ENCODE peak calls at places on chromosomes 7 and 10, in five cellular contexts. D, M, K, T and B are unnamed samples.

GRCh38 chr10:27564381-27564780 is 60.3 kb downstream of the RAB18 start:
- DNase-seq in D (no peak), M (no peak), K (no peak), T (no peak), B (no peak)

GRCh38 chr7:76089865-76090495 is 42.1 kb downstream of the MDH2 start:
- DNase-seq in D (no peak), M (no peak), K (no peak), T (no peak), B (no peak)

GRCh38 chr10:52488606-52489485 is 174.8 kb downstream of the DKK1 start:
- DNase-seq in D (no peak), M (no peak), K (peak), T (no peak), B (no peak)

GRCh38 chr7:94089806-94090205 is 85.7 kb upstream of the BET1 start:
- DNase-seq in D (no peak), M (no peak), K (no peak), T (no peak), B (no peak)

GRCh38 chr10:79274279-79275104 is 72.8 kb upstream of the PPIF start:
- DNase-seq in D (no peak), M (peak), K (no peak), T (peak), B (no peak)

GRCh38 chr7:81770823-81771222 is 976 bp upstream of the HGF start:
- DNase-seq in D (no peak), M (no peak), K (no peak), T (no peak), B (no peak)

GRCh38 chr7:55366461-55367138 is 1.5 kb downstream of the LANCL2 start:
- DNase-seq in D (no peak), M (no peak), K (peak), T (no peak), B (no peak)

GRCh38 chr7:46386428-46387399 is 465.6 kb upstream of the IGFBP3 start:
- DNase-seq in D (no peak), M (no peak), K (no peak), T (no peak), B (no peak)

GRCh38 chr10:69455009-69455763 is 3.9 kb downstream of the TSPAN15 start:
- DNase-seq in D (no peak), M (no peak), K (no peak), T (no peak), B (no peak)

GRCh38 chr7:90713628-90714027 is 117.5 kb downstream of the CDK14 start:
- DNase-seq in D (no peak), M (no peak), K (no peak), T (no peak), B (no peak)

GRCh38 chr7:68015098-68015497 is 1018.5 kb downstream of the TYW1 start:
- DNase-seq in D (no peak), M (no peak), K (no peak), T (no peak), B (no peak)

GRCh38 chr7:40800771-40801170 is 666.0 kb downstream of the SUGCT start:
- DNase-seq in D (no peak), M (no peak), K (no peak), T (peak), B (no peak)

GRCh38 chr10:103736763-103737162 is 118.6 kb downstream of the SH3PXD2A start:
- DNase-seq in D (peak), M (no peak), K (peak), T (no peak), B (no peak)

GRCh38 chr7:75948179-75948578 is 33.2 kb downstream of the POR start:
- DNase-seq in D (no peak), M (peak), K (no peak), T (no peak), B (no peak)

GRCh38 chr7:73968511-73968910 is 59.5 kb upstream of the ELN start:
- DNase-seq in D (no peak), M (no peak), K (no peak), T (no peak), B (no peak)

GRCh38 chr10:97778452-97779302 is 6.9 kb upstream of the SFRP5 start:
- DNase-seq in D (no peak), M (no peak), K (peak), T (no peak), B (no peak)

GRCh38 chr7:51307811-51308737 is 8.5 kb downstream of the COBL start:
- DNase-seq in D (no peak), M (no peak), K (no peak), T (no peak), B (no peak)

GRCh38 chr10:29317423-29318021 is 28.7 kb downstream of the LYZL1 start:
- DNase-seq in D (no peak), M (no peak), K (no peak), T (no peak), B (no peak)

GRCh38 chr10:17200885-17201164 is 647 bp downstream of the TRDMT1 start:
- DNase-seq in D (peak), M (no peak), K (peak), T (peak), B (peak)

GRCh38 chr7:70156052-70156451 is 557.8 kb downstream of the AUTS2 start:
- DNase-seq in D (no peak), M (no peak), K (no peak), T (no peak), B (no peak)

GRCh38 chr10:17504547-17505245 is 50.3 kb upstream of the ST8SIA6 start:
- DNase-seq in D (no peak), M (no peak), K (no peak), T (no peak), B (no peak)

GRCh38 chr10:79155301-79156081 is 86.7 kb downstream of the ZMIZ1 start:
- DNase-seq in D (no peak), M (peak), K (no peak), T (peak), B (no peak)

GRCh38 chr7:94289071-94289470 is 105.6 kb upstream of the COL1A2 start:
- DNase-seq in D (peak), M (peak), K (peak), T (peak), B (no peak)

GRCh38 chr10:88038268-88038667 is 174.8 kb downstream of the PTEN start:
- DNase-seq in D (no peak), M (no peak), K (no peak), T (no peak), B (no peak)

GRCh38 chr7:151378496-151379192 is 31.2 kb downstream of the WDR86 start:
- DNase-seq in D (no peak), M (no peak), K (no peak), T (no peak), B (no peak)

GRCh38 chr7:99011706-99012404 is 132.1 kb downstream of the SMURF1 start:
- DNase-seq in D (no peak), M (no peak), K (no peak), T (no peak), B (no peak)

GRCh38 chr7:134458341-134458805 is 527 bp downstream of the AKR1B1 start:
- DNase-seq in D (peak), M (peak), K (peak), T (peak), B (peak)

GRCh38 chr7:114819629-114820362 is 102.1 kb upstream of the MDFIC start:
- DNase-seq in D (peak), M (no peak), K (no peak), T (no peak), B (no peak)

GRCh38 chr7:121081327-121081936 is 92.9 kb downstream of the CPED1 start:
- DNase-seq in D (peak), M (no peak), K (peak), T (no peak), B (no peak)

GRCh38 chr7:22667562-22668239 is 59.3 kb upstream of the IL6 start:
- DNase-seq in D (peak), M (no peak), K (peak), T (no peak), B (no peak)

GRCh38 chr10:6507311-6507710 is 72.8 kb downstream of the PRKCQ start:
- DNase-seq in D (no peak), M (no peak), K (no peak), T (no peak), B (no peak)

GRCh38 chr10:61438141-61438984 is 14.8 kb downstream of the TMEM26 start:
- DNase-seq in D (no peak), M (no peak), K (no peak), T (no peak), B (no peak)

DNA sequence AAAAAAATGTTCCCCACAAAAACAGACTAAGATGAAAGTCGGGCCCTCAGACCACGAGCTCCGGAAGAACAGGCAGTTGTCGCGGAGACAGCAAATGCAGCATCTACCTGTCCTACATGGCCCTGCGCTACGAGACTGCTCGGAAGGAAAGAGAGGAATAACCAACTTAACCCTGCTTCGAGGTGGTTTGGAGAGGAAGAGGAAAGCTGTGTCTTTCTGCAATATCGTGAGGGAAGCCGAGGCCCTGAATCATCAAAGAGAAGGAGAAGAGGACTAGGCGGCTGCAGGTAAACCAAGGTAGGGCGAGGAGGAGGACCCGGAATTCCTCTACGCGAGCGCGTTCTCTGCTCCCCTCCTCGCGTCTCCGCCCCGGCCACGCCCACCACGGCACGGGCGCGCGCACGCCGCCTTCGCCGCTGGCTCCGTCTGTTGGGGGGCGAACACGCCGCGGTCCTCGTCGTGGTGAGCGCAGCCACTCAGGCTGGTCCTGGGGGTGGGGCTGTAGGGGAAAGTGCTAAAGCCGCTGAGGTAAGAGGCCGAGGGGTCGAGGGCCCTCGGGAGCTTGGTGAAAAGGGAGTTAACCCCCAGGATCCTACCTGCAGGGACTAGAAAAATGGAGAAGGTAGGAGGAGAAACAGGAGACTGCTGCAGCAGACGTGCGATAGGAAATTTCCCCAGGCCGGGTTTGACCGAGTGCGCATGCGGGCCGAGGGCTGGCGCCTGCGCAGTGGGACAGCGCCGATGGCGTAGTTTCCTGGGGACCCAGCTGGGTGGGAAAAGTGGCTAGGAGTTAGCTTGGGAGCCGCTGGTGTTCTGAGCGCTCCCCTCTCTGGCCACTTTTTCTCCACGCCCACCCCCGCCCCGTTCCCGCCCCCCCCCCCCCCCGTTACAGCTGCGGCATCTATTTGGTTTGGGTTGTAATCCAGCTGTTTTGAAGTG is at the start of the genes ANAPC16 and ASCC1:
- DNase-seq in D (peak), M (peak), K (peak), T (peak), B (peak)
- TF ChIP-seq CTCF in D (no peak), M (no peak), K (no peak), T (no peak), B (no peak)

DNA sequence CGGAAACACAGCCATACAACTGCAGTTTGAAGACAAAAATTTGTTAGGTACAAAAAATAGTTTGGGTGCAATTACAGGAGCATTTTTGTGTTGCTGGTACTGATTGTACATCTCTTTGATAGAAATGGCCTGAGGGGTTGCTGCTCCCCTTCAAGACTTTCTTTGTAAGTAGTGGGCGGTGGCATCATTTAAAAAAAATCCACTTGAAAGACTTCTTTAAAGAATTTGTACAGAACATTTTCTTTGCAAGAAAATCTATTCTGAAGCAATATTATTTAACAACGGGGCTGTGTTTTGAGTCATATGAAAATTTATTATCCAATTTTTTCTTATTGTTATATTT is 144.1 kb upstream of the CAV2 start:
- DNase-seq in D (no peak), M (no peak), K (no peak), T (no peak), B (no peak)
- H3K27ac ChIP-seq in D (peak), M (peak), K (no peak), T (peak), B (no peak)

GRCh38 chr10:3935141-3935540 is 150.1 kb upstream of the KLF6 start:
- DNase-seq in D (no peak), M (peak), K (no peak), T (no peak), B (peak)
- TF ChIP-seq CTCF in D (no peak), M (no peak), K (no peak), T (no peak), B (no peak)

DNA sequence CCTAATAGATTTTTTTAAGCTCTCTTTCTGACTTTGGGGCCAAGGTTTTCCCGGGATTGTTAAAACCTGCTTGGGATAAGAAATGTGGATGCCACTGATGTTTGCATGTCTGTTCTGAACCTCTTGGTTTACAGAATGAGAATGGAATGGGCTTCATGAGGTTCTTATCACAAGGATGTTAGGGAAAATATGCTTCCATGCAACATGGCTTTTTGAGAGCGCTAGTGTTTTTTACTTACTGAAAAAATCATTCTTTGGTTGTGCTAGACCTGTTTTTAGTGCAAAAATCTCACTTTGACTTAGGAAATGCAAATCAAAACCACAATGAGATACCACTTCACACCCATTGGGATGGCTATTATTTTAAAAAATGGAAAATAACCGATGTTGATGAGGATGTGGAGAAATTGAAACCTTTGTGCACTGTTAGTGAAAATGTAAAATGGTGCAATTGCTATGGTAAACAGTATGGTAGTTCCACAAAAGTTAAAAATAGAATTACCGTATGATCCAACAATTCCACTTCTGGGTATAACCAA is 38.8 kb downstream of the TSPAN14 start:
- DNase-seq in D (no peak), M (no peak), K (no peak), T (no peak), B (no peak)
- H3K27ac ChIP-seq in D (peak), M (no peak), K (no peak), T (peak), B (peak)

GRCh38 chr7:102464577-102465280 is at the start of the genes ALKBH4 and LRWD1:
- DNase-seq in D (peak), M (peak), K (peak), T (peak), B (peak)
- TF ChIP-seq CTCF in D (no peak), M (peak), K (peak), T (peak), B (peak)

DNA sequence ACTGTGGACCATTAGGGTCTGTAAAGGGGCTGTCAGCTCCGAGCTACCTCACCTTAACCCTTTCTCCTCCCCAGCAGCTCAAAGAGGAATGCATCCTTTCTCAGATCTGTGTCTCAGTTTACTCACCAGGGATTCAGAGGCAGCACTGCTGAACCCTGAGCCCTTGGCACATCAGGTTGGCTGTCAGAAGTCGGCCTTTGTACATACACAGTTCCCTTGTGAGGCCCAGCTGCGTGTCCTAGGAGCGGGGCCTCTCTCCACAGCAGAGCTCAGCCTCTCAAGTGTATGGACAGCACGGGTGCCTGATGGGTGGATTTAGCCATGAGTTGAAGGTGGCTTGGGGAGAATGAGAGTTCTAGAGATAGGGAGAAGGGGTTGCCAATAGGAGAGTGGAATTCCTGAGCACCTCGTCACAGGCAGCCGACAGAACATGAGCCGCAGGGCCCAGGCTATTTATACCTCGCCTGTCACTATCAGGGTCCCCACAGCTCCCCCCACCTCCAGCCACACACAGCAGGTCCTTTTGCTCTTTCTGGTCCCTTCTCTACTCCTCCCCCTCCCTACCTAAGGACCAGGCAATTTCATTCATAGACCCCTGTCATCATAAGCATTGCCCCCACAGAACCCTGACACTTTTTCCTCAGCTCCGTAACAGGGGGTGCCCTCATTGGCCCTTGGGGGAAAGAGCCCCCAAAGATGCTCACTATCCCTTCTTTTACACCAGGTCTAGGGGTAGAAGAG is 2.1 kb upstream of the FLNC start:
- DNase-seq in D (no peak), M (peak), K (no peak), T (peak), B (no peak)
- H3K27ac ChIP-seq in D (peak), M (peak), K (no peak), T (peak), B (no peak)

GRCh38 chr10:100529473-100530298 is at the start of gene NDUFB8:
- DNase-seq in D (peak), M (peak), K (peak), T (peak), B (peak)
- TF ChIP-seq CTCF in D (no peak), M (no peak), K (no peak), T (no peak), B (no peak)